ENCODE peak calls at places on chromosome 7, in nine cellular contexts. P, O, H, U, D, Y, M, Q and W are unnamed samples.

GRCh38 chr7:95687759-95688343 is 84.5 kb upstream of the DYNC1I1 start:
- DNase-seq in M (peak; percentile 58), P (peak; percentile 37), H (no peak), Q (no peak), U (peak; percentile 42), D (peak; percentile 10), Y (no peak), O (no peak), W (peak; percentile 52)

GRCh38 chr7:139500770-139501138 is 17.3 kb upstream of the KLRG2 start:
- DNase-seq in M (no peak), U (no peak), Q (no peak), P (no peak), Y (no peak), D (no peak), O (no peak), H (no peak), W (no peak)

GRCh38 chr7:129784783-129785456 is 167.8 kb downstream of the UBE2H start:
- DNase-seq in M (no peak), Q (no peak), D (no peak), U (no peak), P (no peak), O (no peak), H (no peak), Y (no peak), W (no peak)

GRCh38 chr7:102412548-102412947 is 16.4 kb downstream of the PRKRIP1 start:
- DNase-seq in Y (peak; percentile 65), M (peak; percentile 52), U (no peak), D (no peak), O (peak; percentile 40), P (peak; percentile 39), H (peak; percentile 40), Q (peak; percentile 4), W (no peak)

GRCh38 chr7:114656471-114656870 is 241.9 kb downstream of the FOXP2 start:
- DNase-seq in Q (peak; percentile 24), H (no peak), D (no peak), M (no peak), U (no peak), O (no peak), P (no peak), Y (no peak), W (no peak)

GRCh38 chr7:24932815-24933214 is 47.2 kb downstream of the OSBPL3 start:
- DNase-seq in D (no peak), P (no peak), O (no peak), U (no peak), H (no peak), M (no peak), Y (no peak), Q (no peak), W (no peak)

GRCh38 chr7:26688388-26688787 is 176.0 kb downstream of the SKAP2 start:
- DNase-seq in O (no peak), P (no peak), U (no peak), D (no peak), Y (no peak), H (no peak), M (no peak), Q (no peak), W (no peak)

GRCh38 chr7:152894295-152895170 is 135.0 kb downstream of the ACTR3B start:
- DNase-seq in Q (no peak), U (no peak), H (no peak), O (no peak), P (peak; percentile 3), D (peak; percentile 2), M (peak; percentile 11), Y (peak; percentile 14), W (no peak)

GRCh38 chr7:77985974-77986339 is 187.4 kb downstream of the PHTF2 start:
- DNase-seq in D (no peak), H (no peak), U (no peak), M (no peak), Q (no peak), Y (no peak), O (no peak), P (peak; percentile 46), W (no peak)

GRCh38 chr7:25216837-25217236 is 11.4 kb downstream of the NPVF start:
- DNase-seq in H (no peak), D (peak; percentile 60), Q (peak; percentile 39), M (peak; percentile 67), O (no peak), Y (no peak), P (peak; percentile 42), U (peak; percentile 48), W (peak; percentile 65)

GRCh38 chr7:140316165-140316661 is 82.1 kb downstream of the SLC37A3 start:
- DNase-seq in D (no peak), P (peak; percentile 79), H (no peak), O (no peak), Y (peak; percentile 54), Q (peak; percentile 53), M (peak; percentile 75), U (no peak), W (peak; percentile 61)

GRCh38 chr7:94284120-94284519 is 110.6 kb upstream of the COL1A2 start:
- DNase-seq in Q (no peak), Y (no peak), M (no peak), P (peak; percentile 57), O (no peak), H (no peak), D (no peak), U (no peak), W (no peak)

GRCh38 chr7:141562036-141562435 is 10.8 kb downstream of the AGK start:
- DNase-seq in M (no peak), H (no peak), D (no peak), P (no peak), Q (no peak), Y (no peak), O (no peak), U (no peak), W (no peak)

GRCh38 chr7:140225562-140226249 is 48.9 kb upstream of the KDM7A start:
- DNase-seq in Y (peak; percentile 53), P (no peak), D (no peak), U (no peak), Q (no peak), M (no peak), O (no peak), H (no peak), W (no peak)

GRCh38 chr7:134992626-134993179 is 6.4 kb downstream of the AGBL3 start:
- DNase-seq in P (peak; percentile 55), D (no peak), M (peak; percentile 76), O (no peak), Y (peak; percentile 63), U (no peak), H (no peak), Q (no peak), W (no peak)

GRCh38 chr7:159086301-159086925 is 58.3 kb downstream of the VIPR2 start:
- DNase-seq in H (no peak), Q (no peak), U (no peak), M (no peak), Y (no peak), P (no peak), O (no peak), D (no peak), W (no peak)

GRCh38 chr7:87480386-87480785 is 4.9 kb upstream of the ABCB4 start:
- DNase-seq in D (no peak), H (no peak), Q (no peak), Y (no peak), P (peak; percentile 55), U (no peak), M (no peak), O (no peak), W (no peak)

GRCh38 chr7:55965805-55966421 is 1.5 kb downstream of the NIPSNAP2 start:
- DNase-seq in M (no peak), D (no peak), P (peak; percentile 73), H (no peak), O (no peak), U (no peak), Y (no peak), Q (no peak), W (no peak)

GRCh38 chr7:65250697-65251395 is 122.8 kb upstream of the ZNF92 start:
- DNase-seq in M (no peak), D (no peak), U (no peak), O (no peak), Q (no peak), Y (no peak), H (no peak), P (no peak), W (no peak)

GRCh38 chr7:2507208-2507916 is 12.2 kb upstream of the LFNG start:
- DNase-seq in D (no peak), M (no peak), U (no peak), P (no peak), Y (no peak), O (no peak), H (no peak), Q (no peak), W (no peak)

GRCh38 chr7:20343211-20343610 is 12.5 kb downstream of the ITGB8 start:
- DNase-seq in H (no peak), P (no peak), Q (no peak), D (no peak), U (no peak), M (no peak), O (no peak), Y (no peak), W (no peak)

GRCh38 chr7:12475362-12476063 is 71.8 kb upstream of the VWDE start:
- DNase-seq in H (no peak), Q (no peak), D (no peak), P (peak; percentile 92), M (peak; percentile 63), U (no peak), Y (no peak), O (no peak), W (peak; percentile 71)

GRCh38 chr7:46507601-46508000 is 586.5 kb upstream of the IGFBP3 start:
- DNase-seq in M (no peak), P (no peak), O (no peak), Y (no peak), U (no peak), H (no peak), Q (no peak), D (no peak), W (no peak)

GRCh38 chr7:2518737-2519118 is 846 bp upstream of the LFNG start:
- DNase-seq in H (no peak), U (no peak), Y (no peak), D (no peak), M (no peak), Q (no peak), O (no peak), P (no peak), W (no peak)

GRCh38 chr7:92010215-92010614 is 69.6 kb downstream of the AKAP9 start:
- DNase-seq in Y (no peak), U (no peak), P (no peak), H (no peak), D (no peak), O (no peak), Q (no peak), M (no peak), W (no peak)

GRCh38 chr7:1754345-1754908 is 84.3 kb downstream of the ELFN1 start:
- DNase-seq in H (no peak), Y (no peak), O (no peak), U (no peak), D (no peak), M (no peak), Q (no peak), P (no peak), W (no peak)

GRCh38 chr7:50309736-50310135 is 5.2 kb downstream of the IKZF1 start:
- DNase-seq in M (no peak), H (no peak), D (no peak), U (no peak), Q (no peak), P (no peak), O (no peak), Y (no peak), W (no peak)

GRCh38 chr7:155291045-155291530 is 6.6 kb upstream of the INSIG1 start:
- DNase-seq in Y (no peak), M (peak; percentile 71), D (no peak), U (no peak), Q (no peak), O (no peak), P (peak; percentile 57), H (no peak), W (peak; percentile 43)

GRCh38 chr7:128961030-128961659 is 23.4 kb downstream of the IRF5 start:
- DNase-seq in O (no peak), U (no peak), P (peak; percentile 15), D (no peak), H (no peak), Y (no peak), M (no peak), Q (no peak), W (no peak)

GRCh38 chr7:118281196-118281595 is 56.7 kb downstream of the ANKRD7 start:
- DNase-seq in D (no peak), U (no peak), Y (no peak), M (no peak), P (no peak), Q (no peak), O (no peak), H (no peak), W (no peak)

GRCh38 chr7:139852482-139852845 is 23.4 kb downstream of the TBXAS1 start:
- DNase-seq in M (no peak), D (no peak), P (peak; percentile 28), Q (no peak), Y (no peak), O (no peak), U (no peak), H (no peak), W (no peak)